ENCODE peak calls at places on chromosomes 12 and 14, in seven cellular contexts. A is A549, T is Calu3, G is brain microvascular endothelial cell, D is ovary, E is dorsolateral prefrontal cortex, L is astrocyte of the spinal cord. N is an unnamed sample.

GRCh38 chr12:105031061-105031807 is 45.1 kb downstream of the NOPCHAP1 start:
- DNase-seq in E (no peak), G (no peak), L (no peak), T (no peak), D (no peak), A (no peak), N (no peak)

GRCh38 chr14:59439256-59440015 is 25.7 kb downstream of the GPR135 start:
- DNase-seq in L (peak; percentile 18), T (no peak), A (no peak), G (no peak), D (no peak), E (no peak), N (no peak)

GRCh38 chr12:52207895-52208294 is 16.1 kb upstream of the KRT80 start:
- DNase-seq in T (peak; percentile 32), E (peak; percentile 38), D (peak; percentile 27), L (peak; percentile 55), A (no peak), G (no peak), N (no peak)

GRCh38 chr14:72017290-72017689 is 85.1 kb downstream of the RGS6 start:
- DNase-seq in T (no peak), L (no peak), D (no peak), E (no peak), A (no peak), G (no peak), N (no peak)

GRCh38 chr12:5220835-5221234 is 177.2 kb downstream of the KCNA5 start:
- DNase-seq in D (no peak), G (no peak), L (no peak), T (no peak), E (no peak), A (no peak), N (no peak)

GRCh38 chr12:103495783-103496456 is at the start of gene C12orf42:
- DNase-seq in D (no peak), E (peak; percentile 50), T (peak; percentile 32), A (peak; percentile 80), G (no peak), L (no peak), N (no peak)

GRCh38 chr12:82695531-82695930 is 8.8 kb downstream of the TMTC2 start:
- DNase-seq in T (no peak), E (no peak), A (no peak), D (no peak), G (no peak), L (no peak), N (no peak)

GRCh38 chr14:31268216-31268615 is 60.6 kb upstream of the HECTD1 start:
- DNase-seq in E (no peak), T (no peak), G (no peak), D (no peak), L (no peak), A (no peak), N (no peak)

GRCh38 chr14:67674480-67675218 is at the start of gene VTI1B:
- DNase-seq in G (peak; percentile 52), L (peak; percentile 80), T (peak; percentile 78), D (peak; percentile 90), E (peak; percentile 87), A (peak; percentile 74), N (peak; percentile 27)

GRCh38 chr14:61573321-61573720 is 122.0 kb upstream of the HIF1A start:
- DNase-seq in A (no peak), D (no peak), L (no peak), T (no peak), E (no peak), G (no peak), N (no peak)

GRCh38 chr14:63632932-63633514 is 8.6 kb downstream of the WDR89 start:
- DNase-seq in D (no peak), E (no peak), G (no peak), T (no peak), L (peak; percentile 23), A (peak; percentile 43), N (no peak)

GRCh38 chr12:105289114-105289904 is 41.2 kb upstream of the C12orf75 start:
- DNase-seq in A (no peak), E (no peak), T (no peak), G (peak; percentile 28), L (peak; percentile 60), D (no peak), N (peak; percentile 6)

GRCh38 chr14:79706382-79706781 is 504.9 kb downstream of the DIO2 start:
- DNase-seq in A (no peak), T (no peak), L (no peak), D (no peak), E (no peak), G (no peak), N (no peak)

GRCh38 chr12:78835493-78835892 is 29.1 kb upstream of the SYT1 start:
- DNase-seq in E (no peak), A (no peak), G (no peak), L (no peak), D (no peak), T (no peak), N (no peak)

GRCh38 chr14:86990396-86990795 is 1002.6 kb downstream of the GALC start:
- DNase-seq in A (no peak), E (no peak), L (no peak), D (no peak), T (no peak), G (no peak), N (no peak)

GRCh38 chr12:132723764-132724140 is 13.1 kb downstream of the PGAM5 start:
- DNase-seq in G (peak; percentile 28), A (no peak), L (peak; percentile 18), D (no peak), T (no peak), E (no peak), N (no peak)

GRCh38 chr14:22469541-22470303 is 119.3 kb downstream of the DAD1 start:
- DNase-seq in D (no peak), A (no peak), G (no peak), L (no peak), E (no peak), T (no peak), N (no peak)

GRCh38 chr12:101891462-101891971 is 14.1 kb downstream of the DRAM1 start:
- DNase-seq in L (peak; percentile 79), T (peak; percentile 24), E (no peak), D (no peak), G (peak; percentile 22), A (no peak), N (peak; percentile 12)

GRCh38 chr14:96307434-96307833 is 51.4 kb downstream of the BDKRB1 start:
- DNase-seq in L (no peak), E (no peak), T (no peak), A (peak; percentile 18), D (no peak), G (no peak), N (no peak)

GRCh38 chr12:109706398-109706746 is 7.3 kb upstream of the FAM222A start:
- DNase-seq in T (no peak), L (no peak), D (no peak), A (no peak), G (no peak), E (no peak), N (no peak)
- TF ChIP-seq CTCF in T (no peak), L (no peak), D (no peak), A (no peak), G (no peak), E (no peak), N (no peak)

GRCh38 chr12:3491938-3492867 is 1.2 kb downstream of the PRMT8 start:
- DNase-seq in L (peak; percentile 51), D (peak; percentile 76), G (peak; percentile 25), A (peak; percentile 33), E (peak; percentile 60), T (peak; percentile 46), N (peak; percentile 20)
- TF ChIP-seq CTCF in L (no peak), D (no peak), G (no peak), A (no peak), E (no peak), T (no peak), N (no peak)

DNA sequence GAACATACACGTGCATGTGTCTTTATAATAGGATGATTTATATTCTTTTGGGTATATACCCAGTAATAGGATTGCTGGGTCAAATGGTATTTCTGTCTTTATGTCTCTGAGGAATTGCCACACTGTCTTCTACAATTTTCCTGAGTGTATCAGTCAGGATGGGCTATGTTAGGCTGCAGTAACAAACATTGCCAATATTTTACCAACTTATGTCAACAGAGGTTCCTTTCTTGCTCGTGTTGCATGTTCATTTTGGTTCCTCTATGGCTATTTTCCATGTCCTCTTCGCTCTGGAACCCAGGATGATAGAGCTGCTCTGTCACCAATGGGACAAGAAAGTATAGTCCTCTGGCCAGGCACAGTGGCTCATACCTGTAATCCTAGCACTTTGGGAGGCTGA is 86.7 kb downstream of the ZNF664 start:
- DNase-seq in G (no peak), A (no peak), D (no peak), T (no peak), L (no peak), E (no peak), N (no peak)
- TF ChIP-seq CTCF in G (no peak), A (no peak), D (no peak), T (no peak), L (no peak), E (no peak), N (no peak)

GRCh38 chr12:75976913-75977312 is 54.7 kb downstream of the PHLDA1 start:
- DNase-seq in T (no peak), D (no peak), L (no peak), E (no peak), A (no peak), G (no peak), N (no peak)
- TF ChIP-seq CTCF in T (no peak), D (no peak), L (no peak), E (no peak), A (no peak), G (no peak), N (no peak)

DNA sequence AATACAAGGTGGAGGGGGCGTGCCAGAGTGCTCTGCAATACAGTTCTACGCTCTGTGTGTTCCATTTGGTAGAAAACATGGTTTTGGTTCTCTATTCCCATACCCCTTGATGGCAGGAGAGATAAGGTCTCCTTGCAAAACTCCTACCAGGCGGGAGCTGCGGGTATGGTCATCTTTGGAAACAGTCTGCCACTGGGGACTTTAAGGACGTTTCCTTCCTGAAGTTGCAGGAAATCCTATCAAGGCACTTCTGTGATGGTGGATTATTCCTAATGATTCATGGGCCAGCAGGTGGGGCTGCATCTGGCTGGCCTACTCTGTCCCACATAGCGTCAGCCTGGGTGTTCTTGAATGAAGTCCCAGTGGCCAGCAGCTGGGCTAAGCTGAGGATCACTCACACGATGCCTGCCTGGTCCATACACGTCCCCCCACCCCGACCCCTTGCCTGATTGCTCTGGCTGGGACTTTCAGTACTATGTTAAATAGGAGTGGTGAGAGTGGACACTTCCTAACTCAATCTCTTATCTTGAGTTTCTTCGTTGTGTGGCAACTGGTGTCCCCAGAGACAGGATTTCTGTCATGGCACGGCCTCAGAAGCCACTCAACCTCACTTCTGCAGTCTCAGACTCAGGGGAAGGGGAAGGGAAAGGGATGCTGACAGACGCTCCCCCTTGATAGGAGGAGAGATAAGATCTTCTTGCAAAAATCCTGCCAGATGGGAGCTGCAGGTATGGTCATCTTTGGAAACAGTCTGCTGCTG is 61.1 kb upstream of the FKBP4 start:
- DNase-seq in T (no peak), L (no peak), D (no peak), G (no peak), A (no peak), E (no peak), N (no peak)
- TF ChIP-seq CTCF in T (no peak), L (no peak), D (no peak), G (no peak), A (no peak), E (no peak), N (no peak)

DNA sequence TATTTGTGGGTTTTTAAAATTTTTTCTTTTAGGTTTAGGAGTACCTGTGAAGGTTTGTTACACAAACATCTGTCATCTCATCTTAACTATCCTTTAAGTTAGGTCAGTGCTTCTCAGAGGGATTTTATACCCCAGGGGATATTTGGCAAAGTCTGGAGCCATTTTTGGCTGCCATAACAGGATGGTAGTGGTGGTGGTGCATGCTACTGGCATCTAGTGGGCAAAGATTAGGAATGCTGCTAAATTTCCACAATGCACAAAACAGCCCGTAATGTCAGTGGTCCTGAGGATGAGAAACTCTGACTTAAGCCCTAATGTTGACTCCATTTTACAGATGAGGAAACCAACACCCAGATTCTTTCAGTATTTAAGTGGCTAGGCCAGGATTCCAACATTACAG is 85.2 kb upstream of the MYF6 start:
- DNase-seq in G (no peak), A (no peak), L (peak; percentile 34), D (no peak), T (peak; percentile 14), E (no peak), N (no peak)
- TF ChIP-seq CTCF in G (peak; percentile 58), A (peak; percentile 26), L (peak; percentile 44), D (no peak), T (peak; percentile 26), E (no peak), N (peak; percentile 26)